ENCODE peak calls at places on chromosome 19, in ten cellular contexts. O, J, F, T, E, N, S, G, H and I are unnamed samples.
A peak's percentile ranks its signal among the peaks of the same experiment; 100 is the strongest.

GRCh38 chr19:2663920-2664571 is 38.4 kb downstream of the GNG7 start:
- DNase-seq in H (no peak), S (no peak), G (peak; percentile 20), F (no peak), T (no peak), E (no peak), J (peak; percentile 22), O (peak; percentile 91), N (no peak), I (peak; percentile 89)

GRCh38 chr19:4464815-4465581 is 7.1 kb upstream of the HDGFL2 start:
- DNase-seq in S (no peak), F (no peak), T (no peak), E (no peak), G (no peak), O (no peak), J (no peak), H (no peak), N (no peak), I (no peak)

GRCh38 chr19:47493378-47494210 is 9.6 kb upstream of the KPTN start:
- DNase-seq in F (no peak), G (no peak), E (no peak), T (no peak), N (no peak), H (no peak), J (no peak), S (no peak), O (no peak), I (peak; percentile 70)

GRCh38 chr19:49331616-49332055 is 3.6 kb upstream of the CD37 start:
- DNase-seq in O (peak; percentile 54), J (peak; percentile 68), G (peak; percentile 51), N (no peak), F (peak; percentile 7), T (peak; percentile 59), E (peak; percentile 43), S (no peak), H (peak; percentile 54), I (no peak)

GRCh38 chr19:1847684-1848398 is 442 bp downstream of the REXO1 start:
- DNase-seq in E (no peak), H (no peak), S (no peak), N (no peak), T (peak; percentile 56), O (no peak), J (peak; percentile 51), F (no peak), G (no peak), I (peak; percentile 54)

GRCh38 chr19:6572217-6572616 is 18.7 kb downstream of the CD70 start:
- DNase-seq in T (no peak), H (no peak), F (no peak), S (no peak), N (no peak), G (peak; percentile 49), J (no peak), O (no peak), E (no peak), I (peak; percentile 39)

GRCh38 chr19:54248016-54248601 is 5.5 kb upstream of the LILRA6 start:
- DNase-seq in N (no peak), G (peak; percentile 64), O (peak; percentile 69), T (peak; percentile 54), F (peak; percentile 67), J (peak; percentile 69), H (no peak), E (no peak), S (no peak), I (no peak)

GRCh38 chr19:47506459-47506858 is 8.4 kb downstream of the NAPA start:
- DNase-seq in H (no peak), S (no peak), F (no peak), T (no peak), J (no peak), E (no peak), N (no peak), G (no peak), O (no peak), I (no peak)

GRCh38 chr19:13089139-13089856 is 13.4 kb downstream of the LYL1 start:
- DNase-seq in N (no peak), S (no peak), H (no peak), T (no peak), G (no peak), J (peak; percentile 36), E (peak; percentile 31), F (no peak), O (peak; percentile 24), I (no peak)

GRCh38 chr19:47651691-47652090 is 42.8 kb downstream of the BICRA start:
- DNase-seq in F (no peak), E (no peak), S (no peak), O (no peak), H (no peak), N (no peak), G (no peak), J (no peak), T (no peak), I (no peak)

GRCh38 chr19:56404705-56405056 is 549 bp downstream of the ZNF583 start:
- DNase-seq in E (no peak), F (no peak), N (no peak), O (peak; percentile 8), T (peak; percentile 13), H (no peak), G (no peak), J (peak; percentile 23), S (no peak), I (no peak)

GRCh38 chr19:29690842-29691241 is 24.2 kb downstream of the C19orf12 start:
- DNase-seq in J (peak; percentile 72), G (no peak), H (peak; percentile 60), N (no peak), S (no peak), E (no peak), O (peak; percentile 53), T (peak; percentile 80), F (no peak), I (no peak)

GRCh38 chr19:53881482-53882390 is at the start of gene PRKCG:
- DNase-seq in O (no peak), N (peak; percentile 78), F (no peak), S (peak; percentile 43), E (peak; percentile 56), J (peak; percentile 52), H (peak; percentile 13), T (no peak), G (peak; percentile 54), I (peak; percentile 61)

GRCh38 chr19:46533085-46534081 is 37.7 kb upstream of the PNMA8B start:
- DNase-seq in O (no peak), N (no peak), J (no peak), G (no peak), E (no peak), F (no peak), S (no peak), T (no peak), H (no peak), I (no peak)

GRCh38 chr19:49629659-49630058 is 10.3 kb downstream of the RRAS start:
- DNase-seq in J (no peak), H (no peak), O (no peak), G (no peak), N (no peak), E (no peak), T (no peak), F (no peak), S (no peak), I (no peak)

GRCh38 chr19:45460807-45461347 is 6.9 kb upstream of the FOSB start:
- DNase-seq in N (no peak), F (no peak), O (no peak), G (no peak), E (no peak), H (no peak), T (no peak), J (no peak), S (no peak), I (no peak)

GRCh38 chr19:5340637-5341447 is at the start of gene PTPRS:
- DNase-seq in G (peak; percentile 76), O (no peak), S (peak; percentile 61), E (peak; percentile 60), N (peak; percentile 84), F (no peak), J (peak; percentile 69), H (no peak), T (peak; percentile 71), I (peak; percentile 88)

GRCh38 chr19:1068111-1069001 is 1.4 kb downstream of the ARHGAP45 start:
- DNase-seq in N (no peak), J (peak; percentile 77), F (no peak), T (no peak), E (peak; percentile 68), O (peak; percentile 64), S (no peak), G (peak; percentile 53), H (peak; percentile 89), I (peak; percentile 71)

GRCh38 chr19:18500376-18500775 is 21.5 kb downstream of the ELL start:
- DNase-seq in T (no peak), O (no peak), G (no peak), H (no peak), E (no peak), N (no peak), S (no peak), J (no peak), F (no peak), I (no peak)

GRCh38 chr19:2315818-2316353 is 7.9 kb upstream of the LINGO3 start:
- DNase-seq in G (peak; percentile 75), J (peak; percentile 47), T (peak; percentile 74), F (no peak), N (peak; percentile 48), H (no peak), O (peak; percentile 32), S (peak; percentile 13), E (no peak), I (peak; percentile 81)

GRCh38 chr19:47419037-47419783 is at the start of gene MEIS3:
- DNase-seq in G (no peak), N (no peak), O (no peak), S (no peak), H (peak; percentile 29), T (no peak), F (no peak), E (no peak), J (no peak), I (no peak)

GRCh38 chr19:40642757-40643325 is 41.7 kb downstream of the LTBP4 start:
- DNase-seq in S (no peak), O (no peak), J (no peak), H (no peak), E (no peak), G (no peak), T (no peak), N (no peak), F (no peak), I (no peak)

GRCh38 chr19:16193466-16193865 is 4.2 kb upstream of the AP1M1 start:
- DNase-seq in F (no peak), O (no peak), J (no peak), S (no peak), H (no peak), G (no peak), T (no peak), E (no peak), N (no peak), I (no peak)

GRCh38 chr19:42366676-42367075 is 23.4 kb downstream of the CNFN start:
- DNase-seq in O (no peak), E (no peak), T (no peak), N (no peak), F (no peak), H (no peak), G (no peak), S (no peak), J (no peak), I (no peak)

GRCh38 chr19:28915737-28916460 is 297.1 kb downstream of the UQCRFS1 start:
- DNase-seq in G (no peak), E (no peak), F (no peak), J (no peak), O (no peak), N (no peak), H (no peak), T (no peak), S (no peak), I (no peak)

GRCh38 chr19:5718032-5718578 is 1.8 kb downstream of the LONP1 start:
- DNase-seq in E (no peak), N (no peak), S (no peak), O (no peak), J (peak; percentile 79), T (peak; percentile 69), H (no peak), G (no peak), F (no peak), I (no peak)

GRCh38 chr19:1407662-1408299 is 395 bp downstream of the DAZAP1 start:
- DNase-seq in N (no peak), G (no peak), F (no peak), O (no peak), E (peak; percentile 28), H (peak; percentile 30), J (peak; percentile 50), S (peak; percentile 43), T (no peak), I (peak; percentile 71)